ENCODE peak calls at places on chromosomes 6 and 20, in ten cellular contexts. C is tibial artery; T is psoas muscle; F is brain microvascular endothelial cell; G is left lung; K is adrenal gland; I is right atrium auricular region; M is CD8-positive, alpha-beta memory T cell; W is naive thymus-derived CD4-positive, alpha-beta T cell; Y is cardiac muscle cell. B is an unnamed sample.

GRCh38 chr6:69796081-69796626 is 656 bp downstream of the LMBRD1 start:
- DNase-seq in M (peak; percentile 79), C (no peak), F (peak; percentile 43), W (peak; percentile 76), Y (peak; percentile 41), I (no peak), G (no peak), K (peak; percentile 66), T (no peak), B (peak; percentile 55)

GRCh38 chr20:38186788-38187221 is 21.7 kb upstream of the TGM2 start:
- DNase-seq in T (no peak), F (no peak), C (no peak), W (no peak), M (no peak), K (no peak), G (no peak), Y (no peak), I (no peak), B (no peak)

GRCh38 chr6:13725570-13725969 is 13.9 kb upstream of the RANBP9 start:
- DNase-seq in K (no peak), F (no peak), M (peak; percentile 53), C (no peak), T (no peak), Y (no peak), I (no peak), W (peak; percentile 13), G (no peak), B (no peak)

GRCh38 chr20:54585222-54585621 is 109.8 kb downstream of the DOK5 start:
- DNase-seq in G (no peak), T (no peak), K (no peak), Y (no peak), I (no peak), M (no peak), F (no peak), W (no peak), C (no peak), B (no peak)

GRCh38 chr6:39824030-39824926 is 32.1 kb downstream of the DAAM2 start:
- DNase-seq in M (no peak), C (no peak), I (no peak), G (no peak), K (no peak), Y (no peak), W (no peak), T (peak; percentile 74), F (no peak), B (peak; percentile 55)

GRCh38 chr6:30647802-30648460 is 998 bp downstream of the C6orf136 start:
- DNase-seq in G (no peak), I (peak; percentile 64), T (no peak), W (no peak), C (no peak), F (no peak), K (no peak), Y (no peak), M (no peak), B (no peak)

GRCh38 chr20:45897289-45897688 is 6.2 kb downstream of the CTSA start:
- DNase-seq in C (no peak), M (no peak), T (no peak), G (no peak), F (no peak), K (no peak), Y (no peak), W (no peak), I (no peak), B (no peak)

GRCh38 chr6:16978686-16979085 is 123.2 kb upstream of the STMND1 start:
- DNase-seq in M (no peak), F (no peak), K (no peak), W (no peak), G (no peak), T (no peak), C (no peak), Y (no peak), I (no peak), B (no peak)

DNA sequence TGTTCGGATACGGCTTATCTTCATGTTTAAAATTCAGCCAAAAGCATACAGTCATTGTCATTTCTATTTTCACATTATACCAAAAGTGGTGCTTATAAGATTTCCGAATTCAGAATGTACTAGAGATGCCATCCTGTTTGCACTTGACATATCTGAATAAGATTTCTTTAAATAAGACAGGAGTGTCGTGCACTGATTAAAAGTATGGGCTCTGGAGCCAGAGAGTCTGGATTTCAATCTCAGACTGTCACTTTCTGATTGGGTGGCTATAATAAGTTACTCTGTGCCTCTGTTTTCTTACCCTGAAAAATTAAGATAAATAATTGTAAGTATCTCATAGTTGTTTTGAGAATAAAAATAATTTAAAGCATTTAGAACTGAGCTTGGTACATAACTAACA is 92.8 kb downstream of the RWDD2A start:
- DNase-seq in I (no peak), K (no peak), G (no peak), Y (no peak), F (no peak), T (no peak), C (no peak), M (no peak), W (no peak), B (no peak)
- H3K4me3 ChIP-seq in I (no peak overlapping the region), K (no peak overlapping the region), G (no peak overlapping the region), Y (no peak overlapping the region), F (no peak overlapping the region), T (no peak overlapping the region), C (no peak overlapping the region), M (no peak overlapping the region), W (no peak overlapping the region), B (no peak overlapping the region)

DNA sequence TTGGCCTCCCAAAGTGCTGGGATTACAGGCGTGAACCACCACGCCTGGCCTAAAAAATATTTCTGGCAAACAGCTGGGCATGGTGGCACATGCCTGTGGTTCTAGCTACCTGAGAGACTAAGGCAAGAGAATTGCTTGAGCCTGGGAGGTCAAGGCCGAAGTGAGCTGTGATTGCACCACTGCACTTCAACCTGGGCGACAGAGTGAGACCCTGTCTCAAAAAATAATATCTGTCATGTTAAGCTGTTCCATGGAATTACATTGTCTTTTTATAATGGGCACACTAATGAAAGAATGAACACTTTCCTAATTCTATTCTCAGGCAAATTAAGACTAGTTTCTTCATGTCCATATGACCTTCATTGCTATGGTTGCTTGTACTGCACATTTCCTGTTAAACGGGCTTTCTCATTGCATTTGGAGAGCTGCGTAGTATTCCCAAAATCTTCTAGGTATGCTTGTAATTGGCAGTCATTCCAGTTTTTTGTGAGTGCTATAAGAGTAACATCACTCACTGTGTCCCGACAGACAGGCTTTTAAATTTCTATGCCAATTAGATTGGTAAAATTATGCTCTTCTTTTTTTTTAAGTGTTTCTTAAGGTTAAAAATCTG is 12.1 kb downstream of the AMD1 start:
- DNase-seq in G (no peak), K (no peak), W (no peak), M (no peak), T (no peak), I (no peak), C (no peak), Y (no peak), F (no peak), B (no peak)
- H3K36me3 ChIP-seq in G (no peaks in the 10 kb centered on the region), K (no peaks in the 10 kb centered on the region), W (peaks cover 12% of the 10 kb centered on the region), M (peaks cover 14% of the 10 kb centered on the region), T (no peaks in the 10 kb centered on the region), I (peaks cover 23% of the 10 kb centered on the region), C (peaks cover 19% of the 10 kb centered on the region), Y (peaks cover 11% of the 10 kb centered on the region), F (peaks cover 11% of the 10 kb centered on the region), B (peaks cover 9% of the 10 kb centered on the region)

GRCh38 chr20:57315083-57315963 is 14.3 kb upstream of the SPO11 start:
- DNase-seq in F (no peak), I (no peak), Y (no peak), G (no peak), C (no peak), M (no peak), K (no peak), W (no peak), T (no peak), B (no peak)

GRCh38 chr20:57317316-57317788 is 12.3 kb upstream of the SPO11 start:
- DNase-seq in C (no peak), M (no peak), G (no peak), I (peak; percentile 32), T (no peak), Y (no peak), K (no peak), W (no peak), F (no peak), B (no peak)

GRCh38 chr20:57317789-57318371 is 11.7 kb upstream of the SPO11 start:
- DNase-seq in I (peak; percentile 28), M (no peak), W (no peak), K (no peak), G (no peak), Y (no peak), C (no peak), F (no peak), T (no peak), B (no peak)

GRCh38 chr20:57315964-57316480 is 13.6 kb upstream of the SPO11 start:
- DNase-seq in G (no peak), T (no peak), W (no peak), I (no peak), M (no peak), Y (no peak), F (no peak), K (no peak), C (no peak), B (no peak)

DNA sequence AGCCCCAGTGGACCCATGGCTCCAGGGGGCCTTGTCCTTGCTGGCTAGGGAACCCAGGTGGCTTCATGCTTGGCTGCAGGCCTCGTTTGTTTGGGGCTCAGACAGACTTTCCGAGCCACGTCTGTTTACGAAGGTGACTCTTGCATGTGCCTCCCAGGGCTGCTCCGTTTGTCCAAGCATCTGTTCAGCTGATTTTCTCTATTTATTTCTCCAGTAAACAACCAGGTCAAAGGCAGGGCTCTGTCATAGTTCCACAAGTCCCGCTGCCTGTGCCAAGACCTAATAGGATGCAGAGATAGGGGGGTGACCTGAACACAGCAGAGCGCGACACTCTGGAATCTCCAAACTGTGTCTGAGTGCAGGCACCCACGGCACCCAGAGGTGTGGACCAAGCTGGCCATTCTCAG is 12.8 kb upstream of the SPO11 start:
- DNase-seq in W (no peak), G (no peak), C (no peak), Y (no peak), F (no peak), I (peak; percentile 52), T (no peak), K (no peak), M (no peak), B (no peak)
- H3K27me3 ChIP-seq in W (no peaks in the 10 kb centered on the region), G (peaks cover 40% of the 10 kb centered on the region), C (peaks cover 26% of the 10 kb centered on the region), Y (no peaks in the 10 kb centered on the region), F (no peaks in the 10 kb centered on the region), I (no peaks in the 10 kb centered on the region), T (peaks cover 19% of the 10 kb centered on the region), K (peaks cover 3% of the 10 kb centered on the region), M (peaks cover 4% of the 10 kb centered on the region), B (no peaks in the 10 kb centered on the region)

DNA sequence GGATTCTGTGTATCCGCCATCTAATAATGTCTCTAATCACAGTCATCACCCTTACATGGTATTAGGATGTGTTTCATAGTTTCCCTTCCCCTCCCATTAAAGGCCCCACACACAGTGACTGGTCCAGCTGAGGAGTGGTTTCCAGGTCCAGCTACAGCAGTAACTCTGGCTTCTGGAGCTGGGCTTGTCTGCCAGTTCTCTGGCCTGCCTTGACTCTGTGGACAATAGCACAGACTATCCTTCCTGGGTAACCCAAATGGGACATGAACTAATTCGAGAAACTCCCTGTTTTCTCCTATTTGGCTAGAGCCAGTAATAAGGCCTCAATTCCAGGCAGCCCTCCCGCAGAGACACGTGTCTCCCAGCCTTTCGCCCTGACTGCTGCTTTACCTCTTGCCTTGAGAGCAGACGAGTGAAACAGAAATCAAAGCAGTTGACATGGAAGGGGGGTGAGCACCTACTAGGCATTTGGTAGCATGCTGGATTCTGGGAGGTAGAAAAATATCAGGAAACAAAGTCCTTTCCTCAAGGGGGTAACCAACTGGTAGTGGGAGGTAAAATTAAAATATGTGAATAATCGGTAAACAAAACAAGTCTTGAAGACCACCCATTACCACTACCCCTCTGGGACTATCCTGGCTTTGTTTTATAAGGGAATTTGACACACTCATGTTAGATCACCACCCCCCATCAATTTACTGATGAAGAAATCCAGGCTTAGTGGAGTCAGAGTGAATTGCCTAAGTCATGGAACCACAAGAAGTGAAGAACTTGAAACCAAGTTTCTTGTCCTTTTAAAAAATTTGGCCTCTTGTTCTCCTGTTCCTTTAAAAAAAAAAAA is 1.2 kb downstream of the TRAF3IP2 start:
- DNase-seq in T (peak; percentile 91), W (no peak), C (peak; percentile 93), F (peak; percentile 71), K (peak; percentile 77), G (no peak), M (no peak), Y (peak; percentile 88), I (peak; percentile 94), B (peak; percentile 59)
- H3K4me3 ChIP-seq in T (peak overlapping the region; percentile 78), W (peak overlapping the region; percentile 85), C (peak overlapping the region; percentile 55), F (peak overlapping the region; percentile 55), K (peak overlapping the region; percentile 59), G (peak overlapping the region; percentile 46), M (peak overlapping the region; percentile 77), Y (peak overlapping the region; percentile 35), I (peak overlapping the region; percentile 58), B (peak overlapping the region; percentile 41)

B was measured in H7.